ENCODE peak calls at places on chromosomes 6 and 20, in five cellular contexts. M is Panc1, O is DND-41, F is transverse colon, H is fibroblast of lung. Z is an unnamed sample.

GRCh38 chr20:36467076-36467999 is 74.0 kb upstream of the MYL9 start:
- DNase-seq in F (peak; percentile 72), M (no peak), O (peak; percentile 58), H (peak; percentile 45), Z (peak; percentile 76)

GRCh38 chr6:118785601-118786000 is 108.4 kb upstream of the ASF1A start:
- DNase-seq in O (no peak), M (no peak), H (no peak), F (no peak), Z (no peak)

GRCh38 chr6:25576920-25577319 is 75.1 kb upstream of the SCGN start:
- DNase-seq in M (no peak), H (peak; percentile 63), O (no peak), F (no peak), Z (no peak)

GRCh38 chr6:157667211-157668033 is 155.6 kb upstream of the SNX9 start:
- DNase-seq in M (peak; percentile 57), F (peak; percentile 58), O (peak; percentile 59), H (peak; percentile 73), Z (peak; percentile 78)

GRCh38 chr6:157951828-157952227 is 29.8 kb upstream of the SYNJ2 start:
- DNase-seq in O (no peak), H (no peak), M (no peak), F (peak; percentile 77), Z (no peak)

GRCh38 chr6:151413372-151414145 is 22.2 kb upstream of the ZBTB2 start:
- DNase-seq in F (no peak), H (no peak), O (peak; percentile 58), M (no peak), Z (peak; percentile 12)

GRCh38 chr6:155534678-155535077 is 79.0 kb upstream of the NOX3 start:
- DNase-seq in F (no peak), O (no peak), M (no peak), H (no peak), Z (no peak)

GRCh38 chr6:74409447-74409846 is 713.4 kb downstream of the CD109 start:
- DNase-seq in F (no peak), M (peak; percentile 60), H (peak; percentile 71), O (no peak), Z (no peak)

GRCh38 chr6:286681-287499 is 5.4 kb upstream of the DUSP22 start:
- DNase-seq in O (no peak), H (no peak), F (no peak), M (no peak), Z (no peak)

GRCh38 chr6:78995946-78996345 is 82.1 kb downstream of the PHIP start:
- DNase-seq in H (peak; percentile 72), M (no peak), F (no peak), O (no peak), Z (no peak)

GRCh38 chr6:110658621-110659211 is 156.6 kb downstream of the CDK19 start:
- DNase-seq in O (no peak), H (no peak), F (no peak), M (no peak), Z (no peak)

GRCh38 chr20:35410613-35411012 is 1.2 kb downstream of the UQCC1 start:
- DNase-seq in M (no peak), O (no peak), H (no peak), F (no peak), Z (no peak)
- H3K4me3 ChIP-seq in M (peak overlapping the region; percentile 91), O (peak overlapping the region; percentile 83), H (peak overlapping the region; percentile 84), F (no peak overlapping the region), Z (no peak overlapping the region)

GRCh38 chr6:137133136-137133535 is 40.3 kb downstream of the IL22RA2 start:
- DNase-seq in H (no peak), M (no peak), F (no peak), O (no peak), Z (peak; percentile 3)

GRCh38 chr6:137134483-137134882 is 39.0 kb downstream of the IL22RA2 start:
- DNase-seq in M (no peak), O (no peak), H (no peak), F (no peak), Z (no peak)

GRCh38 chr6:137136065-137136464 is 37.4 kb downstream of the IL22RA2 start:
- DNase-seq in O (no peak), F (no peak), H (no peak), M (no peak), Z (no peak)
- H3K4me1 ChIP-seq in O (no peaks in the 10 kb centered on the region), F (no peaks in the 10 kb centered on the region), H (no peaks in the 10 kb centered on the region), M (no peaks in the 10 kb centered on the region), Z (no peaks in the 10 kb centered on the region)

DNA sequence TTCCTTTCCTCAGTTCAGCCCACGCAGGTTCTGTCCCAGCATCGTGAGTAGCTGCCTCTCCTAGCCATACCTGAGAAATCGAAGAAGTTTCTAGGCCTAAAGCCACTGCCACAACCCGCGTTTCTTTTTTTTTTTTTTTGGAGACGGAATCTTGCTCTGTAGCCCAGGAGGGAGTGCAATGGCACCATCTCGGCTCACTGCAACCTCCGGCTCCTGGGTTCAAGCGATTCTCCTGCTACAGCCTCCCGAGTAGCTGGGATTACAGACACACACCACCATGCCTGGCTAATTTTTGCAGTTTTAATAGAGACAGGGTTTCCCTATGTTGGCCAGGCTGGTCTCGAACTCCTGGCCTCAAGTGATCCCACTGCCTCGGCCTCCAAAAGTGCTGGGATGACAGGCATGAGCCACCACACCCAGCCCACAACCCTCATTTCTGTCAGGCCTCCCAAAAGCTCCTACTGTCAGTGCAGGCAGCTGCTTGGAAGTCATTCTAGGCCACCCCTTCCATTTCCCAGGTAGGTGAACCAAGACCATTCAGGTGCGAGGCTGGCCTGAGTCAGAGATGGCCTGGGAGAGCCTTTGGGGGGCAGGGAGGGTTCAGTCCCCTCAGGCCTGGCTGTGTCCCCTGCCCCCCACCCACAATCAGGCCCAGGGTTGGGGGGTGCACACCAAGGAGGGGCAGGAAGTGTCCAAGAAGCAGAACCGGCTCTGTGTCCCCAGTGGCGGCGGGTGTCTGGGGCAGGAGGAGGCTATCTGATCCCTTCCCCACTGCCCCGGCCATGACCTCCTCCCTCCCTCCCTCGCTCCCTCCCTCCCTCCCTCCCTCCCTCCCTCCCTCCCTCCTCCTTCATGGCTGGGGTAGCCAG is 47.2 kb downstream of the NOL4L start:
- DNase-seq in F (no peak), M (no peak), O (peak; percentile 29), H (no peak), Z (no peak)
- H3K4me3 ChIP-seq in F (no peak overlapping the region), M (peak overlapping the region; percentile 43), O (peak overlapping the region; percentile 55), H (no peak overlapping the region), Z (no peak overlapping the region)

GRCh38 chr20:41307021-41307420 is 10.5 kb downstream of the ZHX3 start:
- DNase-seq in O (no peak), F (no peak), M (no peak), H (no peak), Z (no peak)
- H3K4me1 ChIP-seq in O (no peaks in the 10 kb centered on the region), F (peaks cover 18% of the 10 kb centered on the region), M (no peaks in the 10 kb centered on the region), H (peaks cover 22% of the 10 kb centered on the region), Z (peaks cover 8% of the 10 kb centered on the region)

GRCh38 chr20:62349537-62350097 is 17.5 kb downstream of the LAMA5 start:
- DNase-seq in M (no peak), O (no peak), F (no peak), H (no peak), Z (no peak)
- H3K4me3 ChIP-seq in M (no peak overlapping the region), O (no peak overlapping the region), F (no peak overlapping the region), H (no peak overlapping the region), Z (no peak overlapping the region)

DNA sequence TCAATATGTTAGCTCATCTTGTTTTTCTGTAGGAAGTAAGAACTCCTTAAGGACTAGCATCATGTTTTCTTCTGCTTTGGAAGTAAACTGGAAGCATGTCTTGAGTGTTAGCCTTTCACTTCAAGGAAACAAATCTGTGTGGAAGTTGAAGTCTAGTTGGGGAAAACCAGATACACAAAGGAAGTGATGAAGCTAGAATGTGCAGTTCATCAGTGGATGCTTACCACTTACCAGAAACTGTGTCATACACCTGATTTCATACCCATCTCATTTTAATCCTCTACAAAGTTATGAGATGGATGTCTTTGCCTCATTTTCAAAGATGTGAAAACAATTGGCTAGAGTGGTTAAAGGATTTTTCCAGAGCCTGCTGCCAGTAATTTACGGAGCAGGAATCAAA is 75.8 kb downstream of the TMEM170B start:
- DNase-seq in H (peak; percentile 39), O (no peak), M (no peak), F (no peak), Z (no peak)
- H3K4me1 ChIP-seq in H (peaks cover 38% of the 10 kb centered on the region), O (no peaks in the 10 kb centered on the region), M (peaks cover 6% of the 10 kb centered on the region), F (no peaks in the 10 kb centered on the region), Z (no peaks in the 10 kb centered on the region)

DNA sequence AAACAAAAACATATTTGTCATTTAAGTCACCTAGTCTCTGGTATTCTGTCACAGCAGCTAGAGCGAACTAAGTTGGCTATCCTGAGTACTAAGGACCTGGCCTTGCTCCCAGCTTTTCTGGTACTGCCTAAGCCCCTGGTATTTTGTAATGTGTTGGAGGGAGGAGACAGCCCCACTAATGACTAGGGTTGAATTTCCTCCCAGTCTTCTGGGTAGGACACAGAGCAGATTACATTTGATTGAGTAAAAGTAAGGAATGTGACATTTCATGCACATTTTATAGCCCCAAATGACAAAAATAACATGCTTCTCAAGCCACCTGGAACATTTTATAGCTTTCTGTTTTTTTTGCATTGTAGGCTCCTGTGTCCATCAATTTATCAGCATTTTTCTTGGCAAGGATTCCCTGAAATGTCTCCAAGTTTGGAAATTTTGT is 47.9 kb upstream of the DDR1 start:
- DNase-seq in F (no peak), O (peak; percentile 16), H (peak; percentile 78), M (no peak), Z (no peak)
- H3K4me3 ChIP-seq in F (no peak overlapping the region), O (no peak overlapping the region), H (no peak overlapping the region), M (no peak overlapping the region), Z (no peak overlapping the region)

Z was measured in mucosa of descending colon.